ENCODE peak calls at places on chromosomes 5 and 9, in seven cellular contexts. P, I, X, G, J, T and B are unnamed samples.

GRCh38 chr5:5767286-5767928 is 344.9 kb downstream of the ICE1 start:
- DNase-seq in X (no peak), J (no peak), G (no peak), P (no peak), I (no peak), T (no peak), B (no peak)

GRCh38 chr9:14313951-14314423 is at the start of gene NFIB:
- DNase-seq in P (peak), I (peak), T (peak), G (peak), X (peak), J (peak), B (no peak)

GRCh38 chr9:95626885-95627558 is 110.3 kb upstream of the PTCH1 start:
- DNase-seq in I (peak), J (no peak), G (no peak), P (no peak), T (no peak), X (no peak), B (no peak)

GRCh38 chr5:1099931-1100651 is 11.8 kb downstream of the SLC12A7 start:
- DNase-seq in X (no peak), G (no peak), T (no peak), J (peak), I (peak), P (peak), B (no peak)

GRCh38 chr5:136192015-136192525 is 892 bp downstream of the SMIM32 start:
- DNase-seq in I (peak), G (no peak), P (no peak), X (peak), T (peak), J (peak), B (no peak)

GRCh38 chr9:124724415-124725067 is 46.6 kb downstream of the NR6A1 start:
- DNase-seq in I (no peak), T (no peak), P (no peak), J (no peak), G (no peak), X (no peak), B (no peak)

GRCh38 chr5:158898185-158899177 is 201.2 kb downstream of the EBF1 start:
- DNase-seq in P (no peak), G (no peak), X (no peak), J (no peak), T (no peak), I (no peak), B (no peak)

GRCh38 chr5:45189481-45189880 is 380.7 kb downstream of the MRPS30 start:
- DNase-seq in J (no peak), T (no peak), X (no peak), P (no peak), I (no peak), G (no peak), B (no peak)

GRCh38 chr5:68369436-68370125 is 154.0 kb downstream of the PIK3R1 start:
- DNase-seq in J (no peak), X (no peak), I (no peak), T (no peak), P (no peak), G (no peak), B (no peak)

GRCh38 chr5:167639213-167639612 is 652.2 kb upstream of the WWC1 start:
- DNase-seq in P (peak), J (peak), G (no peak), X (no peak), I (peak), T (no peak), B (no peak)

GRCh38 chr9:136613824-136614371 is 48.8 kb upstream of the EGFL7 start:
- DNase-seq in I (peak), P (no peak), T (no peak), J (no peak), X (no peak), G (no peak), B (no peak)

GRCh38 chr9:69809304-69809863 is 11.2 kb upstream of the CFAP95 start:
- DNase-seq in X (peak), I (peak), G (no peak), J (peak), P (peak), T (peak), B (no peak)

GRCh38 chr9:4417578-4418325 is 72.5 kb upstream of the SLC1A1 start:
- DNase-seq in P (peak), T (no peak), G (peak), I (peak), X (no peak), J (peak), B (peak)

GRCh38 chr5:36877667-36878420 is 1.3 kb downstream of the NIPBL start:
- DNase-seq in J (peak), P (peak), T (no peak), G (no peak), I (peak), X (no peak), B (no peak)

GRCh38 chr5:56200856-56201638 is 32.1 kb downstream of the ANKRD55 start:
- DNase-seq in G (peak), X (peak), I (peak), T (peak), P (peak), J (peak), B (peak)

GRCh38 chr5:134517553-134517952 is 7.9 kb upstream of the JADE2 start:
- DNase-seq in X (no peak), I (no peak), T (no peak), G (no peak), J (no peak), P (no peak), B (no peak)

GRCh38 chr9:127142931-127143464 is 20.6 kb upstream of the ANGPTL2 start:
- DNase-seq in X (no peak), J (no peak), I (no peak), G (no peak), T (no peak), P (no peak), B (no peak)

GRCh38 chr5:103793595-103794182 is 231.1 kb upstream of the NUDT12 start:
- DNase-seq in P (no peak), J (no peak), I (no peak), X (no peak), G (no peak), T (no peak), B (no peak)
- H2AK5ac ChIP-seq in P (no peak), J (no peak), I (no peak), X (no peak), G (no peak), T (no peak), B (no peak)

DNA sequence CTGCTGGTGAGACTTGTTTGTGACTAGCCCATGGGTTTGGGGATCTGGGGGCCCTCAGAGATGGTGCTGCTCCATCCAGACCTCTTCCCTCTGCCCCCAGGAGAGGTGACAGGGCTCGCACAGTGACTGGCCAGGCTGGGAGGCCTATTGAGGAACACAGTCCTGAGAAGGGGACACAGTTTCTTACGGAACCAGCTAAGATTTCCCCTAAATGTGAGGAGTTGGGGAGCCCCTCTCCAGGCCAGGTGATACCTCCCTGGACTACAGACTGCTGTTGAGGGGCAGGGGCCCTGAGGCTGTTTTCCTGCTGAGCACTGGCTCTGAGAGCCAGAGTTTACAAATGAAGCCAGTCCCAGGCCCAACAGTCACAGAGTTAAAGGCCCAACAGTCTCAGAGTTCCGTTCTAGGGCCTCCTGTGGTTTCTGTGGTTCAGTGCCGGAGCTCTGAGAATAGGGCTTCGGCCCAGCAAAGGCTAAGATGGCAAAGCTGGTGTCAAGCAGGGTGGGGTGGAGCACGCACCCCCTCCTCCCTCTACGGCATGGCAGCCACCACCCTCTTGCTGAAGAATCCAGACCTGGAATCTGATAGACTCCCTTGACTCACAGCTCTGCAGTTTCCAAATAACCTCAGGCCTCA is 1.1 kb upstream of the SEMA4D start:
- DNase-seq in X (no peak), J (no peak), P (no peak), I (no peak), G (no peak), T (no peak), B (no peak)
- H2AK5ac ChIP-seq in X (no peak), J (peak), P (no peak), I (peak), G (peak), T (peak), B (peak)

DNA sequence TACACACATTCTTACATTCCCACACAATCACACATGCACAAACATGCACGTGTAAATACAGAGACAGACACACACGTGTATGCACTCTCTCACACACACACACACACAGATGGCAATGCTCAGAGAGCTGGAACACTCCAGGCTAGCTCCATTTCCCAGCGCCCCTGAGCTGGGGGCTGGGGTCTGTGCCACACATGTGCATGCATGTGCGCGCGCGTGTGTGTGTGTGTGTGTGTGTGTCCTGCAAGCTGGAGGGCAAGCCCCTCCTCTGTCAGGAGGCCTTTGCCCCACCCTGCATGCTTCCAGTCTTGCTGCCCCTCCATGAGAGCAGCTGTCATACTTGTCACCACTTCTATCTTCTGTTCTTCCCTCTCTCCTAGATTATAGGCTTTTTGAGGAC is 16.6 kb upstream of the S1PR3 start:
- DNase-seq in G (no peak), X (no peak), T (no peak), J (no peak), I (no peak), P (no peak), B (no peak)
- H2AK5ac ChIP-seq in G (no peak), X (no peak), T (peak), J (no peak), I (no peak), P (no peak), B (no peak)

DNA sequence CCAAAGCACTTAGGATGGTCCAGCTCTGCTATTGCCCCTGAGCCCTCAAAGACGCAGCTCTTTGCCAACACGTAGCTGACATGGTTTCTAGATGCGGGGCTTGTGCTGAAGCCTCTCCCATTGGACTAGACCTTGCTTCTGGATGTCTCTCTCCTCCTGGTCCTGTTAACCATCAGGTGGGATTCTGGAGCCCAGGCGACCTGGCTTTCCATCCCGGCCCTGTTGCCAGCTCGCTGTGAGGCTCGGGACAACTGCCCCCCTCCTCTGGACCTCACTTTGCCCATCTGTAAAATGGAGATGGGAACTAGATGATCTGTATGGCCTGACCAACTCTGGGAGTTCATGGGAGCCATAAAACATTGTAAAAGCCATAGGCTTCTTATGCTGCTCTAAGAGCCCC is 4.0 kb downstream of the DBH start:
- DNase-seq in I (no peak), T (no peak), G (no peak), X (no peak), J (no peak), P (no peak), B (no peak)
- H2AK5ac ChIP-seq in I (no peak), T (no peak), G (no peak), X (no peak), J (no peak), P (no peak), B (peak)

DNA sequence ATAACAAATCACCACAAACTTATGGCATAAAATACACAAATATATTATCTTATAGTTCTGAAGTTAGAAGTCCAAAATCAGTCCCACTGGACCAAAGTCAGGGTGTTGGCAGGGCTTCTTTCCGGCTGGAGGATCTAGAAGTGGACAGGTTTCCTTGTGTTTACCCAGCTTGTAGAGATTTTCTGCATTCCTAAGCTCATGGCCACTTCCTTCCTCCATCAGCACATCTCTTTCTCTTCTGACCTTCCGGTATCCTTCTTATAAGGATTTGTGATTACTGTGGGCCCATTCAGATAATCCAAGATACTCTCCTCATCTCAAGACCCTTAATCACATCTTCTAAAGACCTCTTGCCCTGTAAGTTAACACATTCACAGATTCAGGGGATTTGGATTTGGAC is 97.6 kb downstream of the RAB3C start:
- DNase-seq in T (no peak), G (no peak), I (no peak), X (no peak), P (no peak), J (peak), B (no peak)
- H2AK5ac ChIP-seq in T (no peak), G (no peak), I (no peak), X (no peak), P (no peak), J (no peak), B (no peak)

GRCh38 chr9:93167838-93168237 is 16.1 kb upstream of the WNK2 start:
- DNase-seq in J (no peak), X (no peak), T (no peak), G (no peak), P (no peak), I (no peak), B (no peak)

GRCh38 chr9:93168581-93168980 is 15.4 kb upstream of the WNK2 start:
- DNase-seq in X (no peak), P (no peak), J (no peak), T (no peak), I (no peak), G (no peak), B (no peak)

GRCh38 chr9:93170571-93170970 is 13.4 kb upstream of the WNK2 start:
- DNase-seq in T (no peak), I (no peak), G (no peak), J (no peak), X (no peak), P (no peak), B (no peak)

GRCh38 chr9:93171261-93171660 is 12.7 kb upstream of the WNK2 start:
- DNase-seq in I (no peak), T (no peak), X (no peak), P (no peak), J (no peak), G (no peak), B (no peak)

DNA sequence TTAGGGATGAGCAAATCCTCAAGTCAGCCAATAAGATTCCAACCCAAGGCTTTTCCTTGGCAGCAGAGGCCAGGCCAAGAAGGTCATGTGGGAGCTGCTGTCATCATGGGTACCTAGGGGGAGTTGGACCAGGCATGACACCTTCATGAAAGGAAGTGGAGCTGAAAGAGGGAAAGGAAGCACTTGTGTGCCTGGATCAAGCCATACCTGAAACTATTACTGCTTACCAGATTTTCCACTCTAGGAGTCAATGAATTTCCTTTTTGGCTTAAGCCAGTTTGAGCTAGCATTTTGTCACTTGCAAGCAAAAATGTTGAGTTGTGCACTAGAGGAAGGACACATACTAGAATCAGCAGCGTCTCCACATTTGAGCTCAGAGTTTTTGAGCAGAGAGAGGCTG is 14.5 kb upstream of the WNK2 start:
- DNase-seq in I (no peak), X (no peak), T (no peak), J (peak), P (no peak), G (no peak), B (no peak)
- H2AK5ac ChIP-seq in I (no peak), X (no peak), T (no peak), J (no peak), P (no peak), G (no peak), B (no peak)

GRCh38 chr5:178103612-178104011 is 9.7 kb upstream of the N4BP3 start:
- DNase-seq in X (no peak), G (no peak), I (no peak), P (no peak), J (no peak), T (no peak), B (no peak)
- H2AK5ac ChIP-seq in X (no peak), G (no peak), I (no peak), P (no peak), J (no peak), T (no peak), B (peak)

DNA sequence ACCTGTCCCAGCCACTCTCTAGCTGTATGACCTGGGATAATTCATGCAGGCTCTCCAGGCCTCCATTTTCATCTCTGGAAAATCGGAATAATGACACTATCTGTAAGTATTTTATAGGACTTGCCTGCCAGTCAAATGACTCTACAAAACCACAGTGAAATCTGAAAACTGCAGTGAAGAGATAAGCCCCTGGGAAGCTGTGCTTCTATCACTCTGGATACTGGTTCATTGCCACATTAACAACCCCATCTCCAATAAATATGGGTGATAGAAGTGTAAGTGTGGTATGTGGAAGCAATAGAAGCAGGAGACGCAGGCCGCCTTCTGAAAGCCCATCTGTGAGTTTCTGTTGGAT is 31.8 kb downstream of the WHRN start:
- DNase-seq in T (no peak), P (no peak), X (no peak), I (no peak), G (no peak), J (no peak), B (no peak)
- H2AK5ac ChIP-seq in T (no peak), P (no peak), X (no peak), I (no peak), G (no peak), J (no peak), B (no peak)